ENCODE peak calls at places on chromosomes 6 and 20, in seven cellular contexts. I is dermis microvascular lymphatic vessel endothelial cell; J is stimulated activated CD8-positive, alpha-beta memory T cell treated with anti-CD3 and anti-CD28 coated beads, Interleukin-12 subunit alpha, Interleukin-12 subunit beta, amount 100 ng/mL, for 4 hours; A is NCI-H1092 treated with DMSO at 0.1 percent for 48 hours; C is EL; R is stimulated activated CD4-positive, alpha-beta T cell treated with anti-CD3 and anti-CD28 coated beads, Interleukin-1b, Interleukin-23, amount 100 ng/mL, for 1 hour; H is C1 segment of cervical spinal cord. P is an unnamed sample.

GRCh38 chr6:4577406-4577805 is 198.8 kb upstream of the CDYL start:
- DNase-seq in H (no peak), J (no peak), R (no peak), I (peak), C (peak), A (no peak), P (peak)

GRCh38 chr20:45833030-45833882 is at the start of gene SNX21:
- DNase-seq in C (peak), J (no peak), A (no peak), H (peak), I (peak), R (no peak), P (peak)

GRCh38 chr20:7930386-7930785 is 9.9 kb downstream of the HAO1 start:
- DNase-seq in R (no peak), J (no peak), C (no peak), A (no peak), I (no peak), H (no peak), P (no peak)

GRCh38 chr20:4681971-4682370 is 39.7 kb upstream of the PRND start:
- DNase-seq in C (peak), J (no peak), A (no peak), I (no peak), R (no peak), H (no peak), P (no peak)

GRCh38 chr20:32585011-32585518 is at the start of gene NOL4L:
- DNase-seq in I (peak), A (peak), R (no peak), H (peak), J (peak), C (peak), P (no peak)

GRCh38 chr20:53582574-53583351 is 10.9 kb downstream of the ZNF217 start:
- DNase-seq in R (no peak), A (no peak), J (no peak), C (peak), H (no peak), I (peak), P (no peak)

GRCh38 chr6:1312444-1313363 is 806 bp downstream of the FOXQ1 start:
- DNase-seq in J (no peak), A (no peak), H (no peak), C (peak), I (no peak), R (no peak), P (no peak)

GRCh38 chr6:158068893-158069799 is 87.5 kb downstream of the SYNJ2 start:
- DNase-seq in I (peak), H (no peak), R (no peak), A (no peak), J (no peak), C (peak), P (no peak)

GRCh38 chr20:3572151-3572550 is 91.0 kb downstream of the GFRA4 start:
- DNase-seq in H (no peak), A (no peak), J (no peak), R (no peak), C (peak), I (peak), P (no peak)

GRCh38 chr20:4788314-4788713 is 66.6 kb downstream of the PRND start:
- DNase-seq in H (no peak), J (no peak), I (no peak), C (no peak), R (no peak), A (no peak), P (no peak)

GRCh38 chr6:107116328-107116892 is 1.1 kb upstream of the BEND3 start:
- DNase-seq in I (peak), J (no peak), C (peak), A (peak), H (no peak), R (no peak), P (peak)

GRCh38 chr6:157148391-157149323 is 174.7 kb downstream of the TMEM242 start:
- DNase-seq in I (peak), J (no peak), H (peak), A (peak), C (peak), R (no peak), P (no peak)

GRCh38 chr20:37454636-37455035 is 66.4 kb upstream of the NNAT start:
- DNase-seq in R (no peak), H (no peak), I (no peak), C (no peak), J (no peak), A (no peak), P (no peak)

GRCh38 chr20:38125157-38126056 is 39.7 kb downstream of the TGM2 start:
- DNase-seq in J (no peak), A (peak), H (no peak), C (no peak), R (no peak), I (peak), P (no peak)

GRCh38 chr20:642398-643174 is 10.4 kb downstream of the SRXN1 start:
- DNase-seq in R (no peak), I (peak), A (no peak), J (no peak), C (no peak), H (peak), P (no peak)

GRCh38 chr6:41509596-41509995 is 36.6 kb upstream of the FOXP4 start:
- DNase-seq in R (no peak), I (no peak), J (no peak), A (no peak), C (no peak), H (no peak), P (no peak)

GRCh38 chr20:52105045-52105572 is 86.5 kb downstream of the ZFP64 start:
- DNase-seq in C (peak), H (no peak), A (no peak), R (no peak), J (no peak), I (peak), P (no peak)

GRCh38 chr6:116402108-116402507 is 31.4 kb downstream of the DSE start:
- DNase-seq in C (no peak), H (no peak), A (no peak), R (no peak), J (no peak), I (no peak), P (no peak)